ENCODE peak calls at places on chromosomes 4 and X, in four cellular contexts. S is neural crest cell; H is colonic mucosa; A is CD4-positive, alpha-beta T cell. W is an unnamed sample.
A peak's percentile ranks its signal among the peaks of the same experiment; 100 is the strongest.

GRCh38 chr4:158015241-158015640 is 157.6 kb downstream of the GASK1B start:
- DNase-seq in S (no peak), A (no peak), H (no peak), W (no peak)

GRCh38 chr4:158814636-158815035 is 45.8 kb downstream of the FNIP2 start:
- DNase-seq in A (no peak), S (no peak), H (no peak), W (no peak)

GRCh38 chr4:5051210-5051691 is at the start of gene STK32B:
- DNase-seq in S (peak; percentile 60), H (peak; percentile 43), A (no peak), W (peak; percentile 77)

GRCh38 chr4:16026155-16026761 is 57.6 kb downstream of the PROM1 start:
- DNase-seq in S (peak; percentile 25), A (peak; percentile 3), H (peak; percentile 50), W (no peak)

GRCh38 chr4:40314951-40315350 is 20.2 kb upstream of the CHRNA9 start:
- DNase-seq in H (no peak), S (no peak), A (no peak), W (no peak)

GRCh38 chr4:123786955-123787354 is 390.4 kb downstream of the SPRY1 start:
- DNase-seq in A (no peak), S (no peak), H (no peak), W (no peak)

GRCh38 chr4:150001815-150002214 is 76.4 kb upstream of the DCLK2 start:
- DNase-seq in A (no peak), H (no peak), S (no peak), W (no peak)

GRCh38 chr4:44056721-44057151 is 391.9 kb downstream of the KCTD8 start:
- DNase-seq in A (no peak), S (no peak), H (no peak), W (peak; percentile 95)

GRCh38 chrX:109847257-109848187 is 114.5 kb upstream of the ACSL4 start:
- DNase-seq in S (no peak), H (no peak), A (no peak), W (no peak)

GRCh38 chr4:7911044-7911578 is 28.6 kb downstream of the AFAP1 start:
- DNase-seq in S (peak; percentile 9), A (no peak), H (peak; percentile 33), W (peak; percentile 56)

GRCh38 chr4:153153339-153153851 is 50.8 kb upstream of the TRIM2 start:
- DNase-seq in A (peak; percentile 49), S (peak; percentile 62), H (peak; percentile 74), W (peak; percentile 75)

GRCh38 chr4:153204247-153205027 is at the start of gene TRIM2:
- DNase-seq in H (peak; percentile 92), A (no peak), S (peak; percentile 61), W (peak; percentile 88)

GRCh38 chr4:169283114-169283509 is 12.4 kb upstream of the SH3RF1 start:
- DNase-seq in A (no peak), H (no peak), S (no peak), W (no peak)

GRCh38 chr4:169239236-169239905 is 31.4 kb downstream of the SH3RF1 start:
- DNase-seq in S (no peak), A (no peak), H (no peak), W (no peak)

GRCh38 chrX:44974462-44974861 is 101.5 kb downstream of the KDM6A start:
- DNase-seq in S (no peak), A (no peak), H (no peak), W (no peak)

GRCh38 chr4:22679518-22679897 is 13.2 kb upstream of the GBA3 start:
- DNase-seq in A (no peak), S (no peak), H (no peak), W (no peak)

GRCh38 chrX:116499780-116500179 is 37.0 kb upstream of the CT83 start:
- DNase-seq in S (no peak), H (no peak), A (no peak), W (no peak)

GRCh38 chr4:70936200-70936787 is 34.1 kb downstream of the MOB1B start:
- DNase-seq in S (no peak), A (no peak), H (no peak), W (no peak)

GRCh38 chr4:76582817-76583087 is 147.7 kb downstream of the SHROOM3 start:
- DNase-seq in S (no peak), H (no peak), A (no peak), W (no peak)

GRCh38 chr4:38075370-38076152 is 115.4 kb downstream of the PTTG2 start:
- DNase-seq in S (no peak), A (no peak), H (peak; percentile 71), W (no peak)

GRCh38 chr4:161554372-161554990 is 609.3 kb downstream of the FSTL5 start:
- DNase-seq in A (no peak), H (no peak), S (no peak), W (no peak)

GRCh38 chr4:73415807-73416238 is 11.7 kb downstream of the ALB start:
- DNase-seq in S (no peak), H (no peak), A (no peak), W (no peak)

GRCh38 chr4:102007959-102008425 is 217.5 kb downstream of the BANK1 start:
- DNase-seq in S (no peak), A (no peak), H (no peak), W (no peak)

GRCh38 chr4:139528377-139529005 is 27.5 kb downstream of the SETD7 start:
- DNase-seq in S (no peak), H (peak; percentile 29), A (no peak), W (no peak)

GRCh38 chr4:78362310-78362709 is 189.3 kb upstream of the ANXA3 start:
- DNase-seq in H (no peak), A (no peak), S (no peak), W (peak; percentile 46)

GRCh38 chr4:11632015-11632414 is 203.3 kb upstream of the HS3ST1 start:
- DNase-seq in A (no peak), H (no peak), S (no peak), W (no peak)

GRCh38 chr4:177052211-177052725 is 257.4 kb upstream of the NEIL3 start:
- DNase-seq in A (no peak), H (no peak), S (no peak), W (no peak)

GRCh38 chr4:177047070-177047850 is 254.5 kb upstream of the VEGFC start:
- DNase-seq in S (peak; percentile 77), H (peak; percentile 38), A (peak; percentile 14), W (peak; percentile 55)

GRCh38 chr4:177057191-177057590 is 252.5 kb upstream of the NEIL3 start:
- DNase-seq in A (no peak), H (no peak), S (no peak), W (no peak)

GRCh38 chr4:177047851-177048174 is 255.1 kb upstream of the VEGFC start:
- DNase-seq in S (no peak), A (no peak), H (no peak), W (no peak)

DNA sequence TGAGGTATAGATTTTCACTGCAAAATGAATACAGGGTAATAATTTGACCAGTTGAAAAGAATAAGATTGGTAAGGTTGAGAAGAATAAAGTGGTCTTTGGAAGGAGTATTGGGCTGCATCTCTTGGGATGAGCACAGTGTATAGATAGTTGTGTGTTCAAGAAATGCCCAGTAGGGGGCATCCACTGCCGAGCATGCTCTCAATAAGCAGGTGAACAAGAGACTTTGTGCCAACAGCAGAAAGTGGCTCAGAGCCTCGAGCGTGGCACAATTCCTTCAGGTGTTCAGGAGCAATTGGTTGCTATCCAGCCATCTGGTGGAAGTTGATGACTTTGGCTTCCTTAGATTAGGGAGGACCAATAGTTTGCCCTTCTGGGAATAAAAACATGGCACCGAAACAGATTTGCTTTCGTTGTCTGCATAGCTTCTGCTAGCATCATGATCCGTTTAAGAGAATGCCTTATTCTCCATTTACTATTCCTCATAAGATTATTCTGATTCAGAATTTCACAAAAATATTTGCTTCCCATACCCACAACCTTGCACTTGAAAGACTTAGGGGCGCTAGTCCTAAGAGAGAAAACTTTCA is 258.1 kb upstream of the NEIL3 start:
- DNase-seq in S (peak; percentile 9), H (peak; percentile 21), A (no peak), W (peak; percentile 66)
- TF ChIP-seq CTCF in S (peak; percentile 59), H (peak; percentile 30), A (no peak), W (peak; percentile 81)

GRCh38 chr4:57424231-57424897 is 314.2 kb upstream of the IGFBP7 start:
- DNase-seq in S (no peak), A (no peak), H (no peak), W (no peak)

GRCh38 chr4:57425610-57426009 is 315.4 kb upstream of the IGFBP7 start:
- DNase-seq in A (no peak), S (no peak), H (no peak), W (no peak)

GRCh38 chr4:57430706-57431105 is 320.5 kb upstream of the IGFBP7 start:
- DNase-seq in A (no peak), S (no peak), H (no peak), W (no peak)

DNA sequence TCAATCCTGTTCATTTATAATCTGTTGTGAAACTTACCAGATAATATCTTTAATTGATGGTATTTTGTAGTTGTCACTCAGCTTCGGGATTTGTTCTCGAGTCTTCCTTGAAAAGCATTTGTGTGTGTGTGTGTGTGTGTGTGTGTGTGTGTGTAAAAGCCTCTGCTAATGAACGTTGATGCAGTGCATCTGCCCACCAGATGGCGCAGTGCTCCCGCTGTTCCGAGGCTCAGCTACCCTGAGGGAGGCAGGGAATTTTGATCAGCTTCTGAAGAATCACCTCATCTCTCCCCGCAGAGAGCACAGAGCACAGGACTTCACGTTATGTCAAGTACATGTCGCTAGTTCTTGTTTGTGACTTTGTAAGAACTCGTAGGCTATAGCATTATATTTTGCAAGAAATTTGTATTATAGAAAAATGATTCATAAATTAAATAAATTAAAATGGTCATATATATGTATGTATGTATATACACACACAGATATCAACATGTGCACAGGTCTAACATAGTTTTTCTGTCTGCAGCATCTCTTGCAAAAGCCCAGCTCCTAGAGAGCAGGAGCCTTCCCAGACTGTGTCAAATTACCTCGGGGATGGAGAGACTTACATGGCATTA is 316.7 kb upstream of the IGFBP7 start:
- DNase-seq in S (peak; percentile 75), H (peak; percentile 65), A (no peak), W (peak; percentile 79)
- TF ChIP-seq CTCF in S (peak; percentile 78), H (peak; percentile 39), A (no peak), W (peak; percentile 75)

GRCh38 chr4:27181672-27182071 is 321.0 kb downstream of the STIM2 start:
- DNase-seq in A (no peak), S (no peak), H (no peak), W (no peak)

GRCh38 chr4:27178066-27178465 is 317.4 kb downstream of the STIM2 start:
- DNase-seq in H (no peak), S (no peak), A (no peak), W (no peak)

GRCh38 chr4:27176881-27177280 is 316.2 kb downstream of the STIM2 start:
- DNase-seq in H (no peak), A (no peak), S (no peak), W (no peak)

GRCh38 chr4:27176400-27176799 is 315.8 kb downstream of the STIM2 start:
- DNase-seq in S (no peak), H (peak; percentile 30), A (no peak), W (peak; percentile 49)
- TF ChIP-seq CTCF in S (peak; percentile 64), H (peak; percentile 31), A (no peak), W (peak; percentile 72)

DNA sequence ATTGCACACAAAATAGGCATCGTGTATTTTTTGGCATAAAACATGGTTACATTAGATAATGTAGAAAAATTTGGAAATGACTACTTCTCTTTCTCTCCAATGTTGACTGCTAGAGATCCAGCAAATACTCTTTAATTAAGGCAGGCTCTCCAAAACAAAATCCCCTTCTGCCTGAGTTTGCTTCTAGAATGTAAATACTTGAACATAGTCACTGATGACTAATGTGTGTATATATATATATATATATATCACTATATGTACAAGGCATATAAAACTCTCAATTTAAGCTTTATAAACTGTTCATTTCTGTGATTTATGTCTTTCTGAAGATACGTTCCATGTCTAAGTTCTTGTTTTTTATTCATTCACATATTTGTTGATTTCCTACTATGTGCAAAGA is 67.2 kb upstream of the CAMK2D start:
- DNase-seq in A (no peak), H (no peak), S (no peak), W (no peak)
- TF ChIP-seq CTCF in A (no peak), H (no peak), S (no peak), W (no peak)